ENCODE peak calls at places on chromosomes 1 and 21, in nine cellular contexts. One of them, this sample, is unnamed.

GRCh38 chr1:66682106-66682505 is 70.2 kb upstream of the DYNLT5 start:
- DNase-seq in spleen: no peak
- DNase-seq in adrenal gland: no peak
- DNase-seq in tibial nerve: no peak
- DNase-seq in vagina: no peak
- DNase-seq in A549: no peak
- DNase-seq in right lobe of liver: no peak
- DNase-seq in body of pancreas: no peak
- DNase-seq in HCT116: no peak
- DNase-seq in this sample: no peak

GRCh38 chr1:67855444-67855843 is 22.2 kb upstream of the GNG12 start:
- DNase-seq in A549: no peak
- DNase-seq in adrenal gland: no peak
- DNase-seq in tibial nerve: no peak
- DNase-seq in spleen: no peak
- DNase-seq in body of pancreas: no peak
- DNase-seq in right lobe of liver: no peak
- DNase-seq in HCT116: no peak
- DNase-seq in vagina: no peak
- DNase-seq in this sample: no peak

GRCh38 chr1:69766431-69766830 is 198.7 kb downstream of the LRRC7 start:
- DNase-seq in vagina: no peak
- DNase-seq in A549: no peak
- DNase-seq in HCT116: no peak
- DNase-seq in tibial nerve: no peak
- DNase-seq in spleen: no peak
- DNase-seq in right lobe of liver: no peak
- DNase-seq in body of pancreas: no peak
- DNase-seq in adrenal gland: no peak
- DNase-seq in this sample: no peak

GRCh38 chr1:25039229-25039628 is 109.2 kb upstream of the RUNX3 start:
- DNase-seq in HCT116: no peak
- DNase-seq in adrenal gland: no peak
- DNase-seq in body of pancreas: no peak
- DNase-seq in right lobe of liver: no peak
- DNase-seq in vagina: no peak
- DNase-seq in A549: no peak
- DNase-seq in tibial nerve: no peak
- DNase-seq in spleen: no peak
- DNase-seq in this sample: no peak

GRCh38 chr1:94416901-94417701 is 1.1 kb upstream of the ABCD3 start:
- DNase-seq in adrenal gland: peak; percentile 61
- DNase-seq in vagina: no peak
- DNase-seq in HCT116: no peak
- DNase-seq in body of pancreas: peak; percentile 68
- DNase-seq in A549: no peak
- DNase-seq in spleen: no peak
- DNase-seq in tibial nerve: peak; percentile 66
- DNase-seq in right lobe of liver: no peak
- DNase-seq in this sample: peak; percentile 19

GRCh38 chr21:21188513-21189188 is 190.4 kb downstream of the NCAM2 start:
- DNase-seq in A549: no peak
- DNase-seq in tibial nerve: no peak
- DNase-seq in HCT116: no peak
- DNase-seq in spleen: no peak
- DNase-seq in adrenal gland: no peak
- DNase-seq in vagina: no peak
- DNase-seq in body of pancreas: no peak
- DNase-seq in right lobe of liver: no peak
- DNase-seq in this sample: no peak

GRCh38 chr1:45669859-45670655 is 16.3 kb downstream of the GPBP1L1 start:
- DNase-seq in adrenal gland: no peak
- DNase-seq in HCT116: no peak
- DNase-seq in body of pancreas: no peak
- DNase-seq in right lobe of liver: no peak
- DNase-seq in A549: no peak
- DNase-seq in vagina: no peak
- DNase-seq in tibial nerve: no peak
- DNase-seq in spleen: no peak
- DNase-seq in this sample: no peak

GRCh38 chr21:36145259-36145658 is 10.4 kb downstream of the CBR3 start:
- DNase-seq in spleen: no peak
- DNase-seq in body of pancreas: no peak
- DNase-seq in vagina: no peak
- DNase-seq in tibial nerve: no peak
- DNase-seq in A549: no peak
- DNase-seq in adrenal gland: no peak
- DNase-seq in HCT116: no peak
- DNase-seq in right lobe of liver: no peak
- DNase-seq in this sample: no peak

GRCh38 chr21:31132574-31133242 is 94.4 kb upstream of the KRTAP19-8 start:
- DNase-seq in vagina: no peak
- DNase-seq in tibial nerve: no peak
- DNase-seq in HCT116: no peak
- DNase-seq in adrenal gland: peak; percentile 24
- DNase-seq in body of pancreas: no peak
- DNase-seq in right lobe of liver: no peak
- DNase-seq in A549: no peak
- DNase-seq in spleen: no peak
- DNase-seq in this sample: no peak

GRCh38 chr1:32969556-32969955 is 4.9 kb upstream of the RNF19B start:
- DNase-seq in right lobe of liver: no peak
- DNase-seq in tibial nerve: no peak
- DNase-seq in A549: no peak
- DNase-seq in vagina: no peak
- DNase-seq in body of pancreas: no peak
- DNase-seq in adrenal gland: no peak
- DNase-seq in spleen: no peak
- DNase-seq in HCT116: no peak
- DNase-seq in this sample: no peak

GRCh38 chr1:93681095-93681548 is 515 bp downstream of the BCAR3 start:
- DNase-seq in vagina: no peak
- DNase-seq in tibial nerve: no peak
- DNase-seq in adrenal gland: no peak
- DNase-seq in A549: no peak
- DNase-seq in body of pancreas: no peak
- DNase-seq in HCT116: no peak
- DNase-seq in spleen: peak; percentile 86
- DNase-seq in right lobe of liver: no peak
- DNase-seq in this sample: no peak

GRCh38 chr1:22611530-22611947 is 24.9 kb upstream of the C1QA start:
- DNase-seq in adrenal gland: peak; percentile 61
- DNase-seq in HCT116: no peak
- DNase-seq in vagina: no peak
- DNase-seq in body of pancreas: peak; percentile 38
- DNase-seq in spleen: no peak
- DNase-seq in A549: no peak
- DNase-seq in right lobe of liver: no peak
- DNase-seq in tibial nerve: peak; percentile 12
- DNase-seq in this sample: no peak

GRCh38 chr1:89546082-89546889 is 21.7 kb downstream of the LRRC8B start:
- DNase-seq in A549: no peak
- DNase-seq in right lobe of liver: no peak
- DNase-seq in HCT116: no peak
- DNase-seq in body of pancreas: no peak
- DNase-seq in tibial nerve: no peak
- DNase-seq in adrenal gland: peak; percentile 33
- DNase-seq in vagina: no peak
- DNase-seq in spleen: no peak
- DNase-seq in this sample: peak; percentile 23

GRCh38 chr1:53378932-53379661 is 51.2 kb upstream of the LRP8 start:
- DNase-seq in body of pancreas: no peak
- DNase-seq in HCT116: no peak
- DNase-seq in tibial nerve: no peak
- DNase-seq in vagina: no peak
- DNase-seq in right lobe of liver: no peak
- DNase-seq in A549: no peak
- DNase-seq in adrenal gland: no peak
- DNase-seq in spleen: peak; percentile 37
- DNase-seq in this sample: no peak

GRCh38 chr1:230086152-230086551 is 19.1 kb downstream of the GALNT2 start:
- DNase-seq in adrenal gland: no peak
- DNase-seq in body of pancreas: no peak
- DNase-seq in HCT116: no peak
- DNase-seq in vagina: no peak
- DNase-seq in spleen: no peak
- DNase-seq in tibial nerve: no peak
- DNase-seq in A549: no peak
- DNase-seq in right lobe of liver: no peak
- DNase-seq in this sample: no peak

GRCh38 chr21:40832316-40832715 is 14.6 kb downstream of the DSCAM start:
- DNase-seq in vagina: peak; percentile 1
- DNase-seq in adrenal gland: no peak
- DNase-seq in HCT116: no peak
- DNase-seq in right lobe of liver: no peak
- DNase-seq in tibial nerve: no peak
- DNase-seq in body of pancreas: no peak
- DNase-seq in A549: no peak
- DNase-seq in spleen: no peak
- DNase-seq in this sample: no peak

GRCh38 chr1:210558302-210558701 is 229.6 kb downstream of the HHAT start:
- DNase-seq in vagina: no peak
- DNase-seq in body of pancreas: peak; percentile 54
- DNase-seq in tibial nerve: peak; percentile 6
- DNase-seq in HCT116: no peak
- DNase-seq in A549: no peak
- DNase-seq in right lobe of liver: peak; percentile 62
- DNase-seq in adrenal gland: peak; percentile 26
- DNase-seq in spleen: no peak
- DNase-seq in this sample: no peak

GRCh38 chr21:17854771-17855170 is 35.6 kb upstream of the C21orf91 start:
- DNase-seq in body of pancreas: no peak
- DNase-seq in spleen: no peak
- DNase-seq in tibial nerve: no peak
- DNase-seq in vagina: no peak
- DNase-seq in HCT116: no peak
- DNase-seq in adrenal gland: no peak
- DNase-seq in A549: no peak
- DNase-seq in right lobe of liver: no peak
- DNase-seq in this sample: no peak
- TF ChIP-seq CTCF in body of pancreas: no peak
- TF ChIP-seq CTCF in spleen: no peak
- TF ChIP-seq CTCF in tibial nerve: no peak
- TF ChIP-seq CTCF in vagina: no peak
- TF ChIP-seq CTCF in HCT116: no peak
- TF ChIP-seq CTCF in adrenal gland: no peak
- TF ChIP-seq CTCF in A549: no peak
- TF ChIP-seq CTCF in right lobe of liver: no peak
- TF ChIP-seq CTCF in this sample: no peak

GRCh38 chr1:201703646-201704438 is 125.1 kb upstream of the IPO9 start:
- DNase-seq in body of pancreas: peak; percentile 86
- DNase-seq in vagina: no peak
- DNase-seq in right lobe of liver: peak; percentile 83
- DNase-seq in adrenal gland: peak; percentile 77
- DNase-seq in spleen: peak; percentile 93
- DNase-seq in tibial nerve: peak; percentile 70
- DNase-seq in A549: peak; percentile 85
- DNase-seq in HCT116: peak; percentile 51
- DNase-seq in this sample: peak; percentile 67
- TF ChIP-seq POLR2A in body of pancreas: no peak
- TF ChIP-seq POLR2A in vagina: no peak
- TF ChIP-seq POLR2A in right lobe of liver: no peak
- TF ChIP-seq POLR2A in adrenal gland: no peak
- TF ChIP-seq POLR2A in spleen: no peak
- TF ChIP-seq POLR2A in tibial nerve: no peak
- TF ChIP-seq POLR2A in A549: no peak
- TF ChIP-seq POLR2A in HCT116: no peak
- TF ChIP-seq POLR2A in this sample: no peak

GRCh38 chr1:19679691-19680090 is 15.0 kb downstream of the HTR6 start:
- DNase-seq in HCT116: no peak
- DNase-seq in adrenal gland: no peak
- DNase-seq in right lobe of liver: no peak
- DNase-seq in tibial nerve: no peak
- DNase-seq in A549: no peak
- DNase-seq in spleen: no peak
- DNase-seq in body of pancreas: no peak
- DNase-seq in vagina: no peak
- DNase-seq in this sample: no peak
- TF ChIP-seq CTCF in HCT116: no peak
- TF ChIP-seq CTCF in adrenal gland: no peak
- TF ChIP-seq CTCF in right lobe of liver: no peak
- TF ChIP-seq CTCF in tibial nerve: no peak
- TF ChIP-seq CTCF in A549: no peak
- TF ChIP-seq CTCF in spleen: no peak
- TF ChIP-seq CTCF in body of pancreas: no peak
- TF ChIP-seq CTCF in vagina: no peak
- TF ChIP-seq CTCF in this sample: no peak

GRCh38 chr1:173714441-173714758 is 381 bp upstream of the KLHL20 start:
- DNase-seq in spleen: no peak
- DNase-seq in tibial nerve: no peak
- DNase-seq in adrenal gland: no peak
- DNase-seq in body of pancreas: no peak
- DNase-seq in HCT116: no peak
- DNase-seq in vagina: no peak
- DNase-seq in right lobe of liver: no peak
- DNase-seq in A549: no peak
- DNase-seq in this sample: no peak

GRCh38 chr1:173715538-173715844 is 710 bp downstream of the KLHL20 start:
- DNase-seq in tibial nerve: no peak
- DNase-seq in right lobe of liver: no peak
- DNase-seq in HCT116: no peak
- DNase-seq in body of pancreas: no peak
- DNase-seq in adrenal gland: no peak
- DNase-seq in A549: no peak
- DNase-seq in vagina: no peak
- DNase-seq in spleen: no peak
- DNase-seq in this sample: no peak

GRCh38 chr1:173717238-173717637 is 2.5 kb downstream of the KLHL20 start:
- DNase-seq in vagina: no peak
- DNase-seq in spleen: no peak
- DNase-seq in HCT116: no peak
- DNase-seq in A549: no peak
- DNase-seq in adrenal gland: no peak
- DNase-seq in right lobe of liver: no peak
- DNase-seq in tibial nerve: no peak
- DNase-seq in body of pancreas: no peak
- DNase-seq in this sample: no peak

DNA sequence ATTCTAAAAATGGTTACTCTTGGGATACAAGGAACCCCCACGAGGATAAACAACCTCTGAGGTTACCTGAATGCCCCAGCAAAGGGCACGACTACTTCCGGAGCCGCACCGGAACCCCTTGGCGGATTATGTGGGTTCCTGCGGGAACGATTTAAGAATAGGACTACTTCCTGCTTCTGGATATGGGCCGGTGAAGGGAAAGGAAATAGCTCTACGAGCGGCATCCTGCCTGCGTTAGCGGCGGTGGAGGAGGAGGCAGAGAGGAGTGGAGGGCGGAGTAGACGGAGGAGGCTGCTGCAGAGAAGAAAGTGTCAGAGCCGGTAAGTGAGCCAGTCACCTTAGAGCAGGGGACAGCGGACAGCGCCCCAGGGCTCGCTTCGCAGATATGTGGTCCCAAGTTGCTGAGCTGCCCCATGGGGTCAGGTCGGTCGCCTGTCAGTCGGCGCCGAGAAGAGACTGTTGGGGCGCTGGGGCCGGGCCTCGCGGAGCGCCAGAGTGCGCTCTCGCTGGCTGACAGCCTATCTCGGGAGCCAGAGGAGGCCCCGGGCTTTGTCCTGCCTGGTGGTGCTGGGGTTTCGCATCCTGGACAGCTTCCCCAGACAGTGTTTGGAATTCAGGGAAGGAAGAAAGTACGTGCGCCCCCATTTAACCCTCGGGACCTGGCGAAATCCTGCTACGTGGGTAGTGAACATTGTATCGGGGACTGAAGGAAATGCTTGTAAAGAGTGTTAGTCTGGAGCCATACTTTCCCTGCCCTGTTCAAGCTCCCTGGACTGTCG is at the start of gene KLHL20:
- DNase-seq in body of pancreas: peak; percentile 81
- DNase-seq in spleen: peak; percentile 93
- DNase-seq in right lobe of liver: peak; percentile 84
- DNase-seq in HCT116: peak; percentile 89
- DNase-seq in adrenal gland: peak; percentile 89
- DNase-seq in A549: peak; percentile 89
- DNase-seq in tibial nerve: peak; percentile 77
- DNase-seq in vagina: no peak
- DNase-seq in this sample: peak; percentile 56
- TF ChIP-seq POLR2A in body of pancreas: peak; percentile 89
- TF ChIP-seq POLR2A in spleen: peak; percentile 33
- TF ChIP-seq POLR2A in right lobe of liver: peak; percentile 83
- TF ChIP-seq POLR2A in HCT116: peak; percentile 76
- TF ChIP-seq POLR2A in adrenal gland: peak; percentile 91
- TF ChIP-seq POLR2A in A549: peak; percentile 90
- TF ChIP-seq POLR2A in tibial nerve: no peak
- TF ChIP-seq POLR2A in vagina: peak; percentile 23
- TF ChIP-seq POLR2A in this sample: peak; percentile 61

This sample was measured in gastrocnemius medialis.